ENCODE peak calls at places on chromosomes 11 and 22, in nine cellular contexts. M is aorta; U is endothelial cell of umbilical vein; Y is neuronal stem cell; T is SK-N-SH; C is adrenal gland; K is CD8-positive, alpha-beta memory T cell; Z is brain microvascular endothelial cell; E is spleen. F is an unnamed sample.

GRCh38 chr22:45804986-45805325 is 133.3 kb downstream of the ATXN10 start:
- DNase-seq in M (no peak), U (peak; percentile 12), Y (no peak), T (no peak), C (no peak), K (no peak), Z (peak; percentile 96), E (no peak), F (no peak)

GRCh38 chr11:123549901-123550619 is 104.4 kb downstream of the SCN3B start:
- DNase-seq in M (no peak), U (no peak), Y (no peak), T (no peak), C (no peak), K (no peak), Z (peak; percentile 4), E (no peak), F (no peak)

GRCh38 chr11:1227551-1228182 is 4.8 kb downstream of the MUC5B start:
- DNase-seq in M (peak; percentile 71), U (no peak), Y (no peak), T (peak; percentile 33), C (no peak), K (no peak), Z (no peak), E (peak; percentile 64), F (peak; percentile 17)

GRCh38 chr11:46377266-46377665 is 4.2 kb upstream of the MDK start:
- DNase-seq in M (no peak), U (no peak), Y (no peak), T (no peak), C (peak; percentile 8), K (no peak), Z (no peak), E (no peak), F (no peak)

GRCh38 chr11:28144808-28145207 is 36.6 kb downstream of the METTL15 start:
- DNase-seq in M (no peak), U (no peak), Y (no peak), T (no peak), C (no peak), K (no peak), Z (no peak), E (no peak), F (no peak)

GRCh38 chr22:24435861-24436351 is 8.5 kb downstream of the ADORA2A start:
- DNase-seq in M (no peak), U (no peak), Y (no peak), T (peak; percentile 13), C (peak; percentile 12), K (no peak), Z (peak; percentile 27), E (peak; percentile 75), F (no peak)

GRCh38 chr11:86068138-86068861 is 584 bp downstream of the PICALM start:
- DNase-seq in M (peak; percentile 78), U (peak; percentile 46), Y (peak; percentile 23), T (peak; percentile 42), C (peak; percentile 57), K (peak; percentile 36), Z (no peak), E (peak; percentile 89), F (peak; percentile 62)

GRCh38 chr22:19852177-19852781 is 2.4 kb downstream of the GNB1L start:
- DNase-seq in M (no peak), U (no peak), Y (no peak), T (no peak), C (no peak), K (no peak), Z (no peak), E (no peak), F (no peak)

GRCh38 chr11:57541099-57541670 is 3.8 kb downstream of the SMTNL1 start:
- DNase-seq in M (peak; percentile 13), U (no peak), Y (no peak), T (no peak), C (no peak), K (no peak), Z (no peak), E (no peak), F (no peak)

GRCh38 chr22:42353883-42354727 is 78.1 kb downstream of the NFAM1 start:
- DNase-seq in M (no peak), U (no peak), Y (no peak), T (peak; percentile 77), C (no peak), K (no peak), Z (no peak), E (no peak), F (no peak)

DNA sequence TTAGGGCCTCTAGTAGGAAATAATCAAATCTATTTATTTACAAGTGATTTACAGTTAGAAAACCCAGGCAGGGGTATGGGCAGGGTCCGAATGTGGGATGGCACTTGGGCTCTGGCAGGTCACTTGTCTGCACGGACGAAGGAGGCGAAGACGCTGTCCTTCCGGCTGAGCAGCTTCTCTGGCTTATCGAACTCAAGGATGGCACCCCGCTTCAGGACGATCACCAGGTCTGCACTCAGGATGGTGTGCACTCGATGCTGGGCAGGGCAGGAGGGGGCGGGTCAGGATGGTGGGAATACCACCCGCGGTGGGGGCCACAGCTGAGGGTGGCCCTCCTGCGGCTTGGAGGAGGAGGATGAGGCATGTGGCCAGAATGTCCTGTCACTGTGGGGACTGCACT is 4.4 kb upstream of the KCNJ11 start:
- DNase-seq in M (no peak), U (no peak), Y (no peak), T (peak; percentile 6), C (no peak), K (no peak), Z (no peak), E (peak; percentile 74), F (no peak)
- H3K27ac ChIP-seq in M (no peak overlapping the region), U (no peak overlapping the region), Y (no peak overlapping the region), T (no peak overlapping the region), C (no peak overlapping the region), K (no peak overlapping the region), Z (no peak overlapping the region), E (no peak overlapping the region), F (no peak overlapping the region)

GRCh38 chr11:76769645-76770586 is 13.2 kb upstream of the TSKU start:
- DNase-seq in M (no peak), U (no peak), Y (no peak), T (no peak), C (peak; percentile 70), K (no peak), Z (peak; percentile 34), E (peak; percentile 69), F (peak; percentile 93)

GRCh38 chr11:76772783-76773106 is 10.4 kb upstream of the TSKU start:
- DNase-seq in M (no peak), U (no peak), Y (no peak), T (no peak), C (no peak), K (no peak), Z (no peak), E (no peak), F (no peak)

GRCh38 chr11:76772100-76772782 is 10.9 kb upstream of the TSKU start:
- DNase-seq in M (no peak), U (peak; percentile 38), Y (no peak), T (no peak), C (no peak), K (no peak), Z (no peak), E (no peak), F (no peak)

GRCh38 chr11:76770642-76771445 is 12.3 kb upstream of the TSKU start:
- DNase-seq in M (no peak), U (no peak), Y (no peak), T (no peak), C (peak; percentile 42), K (no peak), Z (peak; percentile 97), E (peak; percentile 30), F (peak; percentile 63)

GRCh38 chr11:76771446-76772099 is 11.6 kb upstream of the TSKU start:
- DNase-seq in M (no peak), U (no peak), Y (no peak), T (no peak), C (no peak), K (no peak), Z (no peak), E (peak; percentile 19), F (no peak)
- H3K36me3 ChIP-seq in M (no peaks in the 10 kb centered on the region), U (no peaks in the 10 kb centered on the region), Y (no peaks in the 10 kb centered on the region), T (no peaks in the 10 kb centered on the region), C (no peaks in the 10 kb centered on the region), K (no peaks in the 10 kb centered on the region), Z (no peaks in the 10 kb centered on the region), E (no peaks in the 10 kb centered on the region), F (no peaks in the 10 kb centered on the region)

GRCh38 chr11:66706989-66707388 is 22.0 kb downstream of the SPTBN2 start:
- DNase-seq in M (no peak), U (no peak), Y (no peak), T (no peak), C (no peak), K (no peak), Z (no peak), E (no peak), F (no peak)
- H3K27ac ChIP-seq in M (no peak overlapping the region), U (no peak overlapping the region), Y (no peak overlapping the region), T (no peak overlapping the region), C (no peak overlapping the region), K (no peak overlapping the region), Z (no peak overlapping the region), E (no peak overlapping the region), F (no peak overlapping the region)

GRCh38 chr11:61844909-61845565 is 16.9 kb downstream of the FADS2 start:
- DNase-seq in M (peak; percentile 31), U (no peak), Y (no peak), T (peak; percentile 36), C (no peak), K (no peak), Z (no peak), E (no peak), F (no peak)
- H3K36me3 ChIP-seq in M (peaks cover 18% of the 10 kb centered on the region), U (peaks cover 58% of the 10 kb centered on the region), Y (peaks cover 99% of the 10 kb centered on the region), T (peaks cover 54% of the 10 kb centered on the region), C (peaks cover 82% of the 10 kb centered on the region), K (no peaks in the 10 kb centered on the region), Z (peaks cover 80% of the 10 kb centered on the region), E (peaks cover 71% of the 10 kb centered on the region), F (no peaks in the 10 kb centered on the region)

F was measured in colonic mucosa.